ENCODE peak calls at places on chromosomes 5 and 9, in seven cellular contexts. I is T-cell; M is cardiac fibroblast; A is activated naive CD8-positive, alpha-beta T cell treated with anti-CD3 and anti-CD28 coated beads for 36 hours; B is NCI-H1092; W is GM19239; D is NCI-H345. R is an unnamed sample.

GRCh38 chr5:141945511-141946024 is 12.4 kb downstream of the PCDH12 start:
- DNase-seq in I (no peak), M (no peak), A (no peak), B (no peak), W (no peak), D (no peak), R (no peak)

GRCh38 chr5:62144395-62145022 is 161.5 kb upstream of the KIF2A start:
- DNase-seq in I (no peak), M (peak; percentile 7), A (no peak), B (peak; percentile 20), W (no peak), D (peak; percentile 54), R (peak; percentile 97)

GRCh38 chr5:107806705-107807104 is 136.0 kb upstream of the EFNA5 start:
- DNase-seq in I (no peak), M (no peak), A (no peak), B (no peak), W (no peak), D (no peak), R (peak; percentile 86)

GRCh38 chr9:16559418-16560188 is 310.9 kb downstream of the BNC2 start:
- DNase-seq in I (no peak), M (no peak), A (no peak), B (peak; percentile 86), W (no peak), D (no peak), R (peak; percentile 55)

GRCh38 chr9:78393932-78394331 is 97.0 kb downstream of the PSAT1 start:
- DNase-seq in I (no peak), M (no peak), A (no peak), B (no peak), W (no peak), D (no peak), R (no peak)

GRCh38 chr9:112550531-112550930 is 63.9 kb downstream of the KIAA1958 start:
- DNase-seq in I (no peak), M (no peak), A (no peak), B (no peak), W (no peak), D (no peak), R (no peak)

GRCh38 chr5:133926960-133927615 is 41.3 kb downstream of the C5orf15 start:
- DNase-seq in I (no peak), M (no peak), A (no peak), B (no peak), W (no peak), D (peak; percentile 30), R (peak; percentile 89)

GRCh38 chr5:64625678-64626077 is 64.6 kb upstream of the SHISAL2B start:
- DNase-seq in I (no peak), M (peak; percentile 65), A (no peak), B (no peak), W (no peak), D (no peak), R (peak; percentile 15)

GRCh38 chr5:109412981-109413402 is 3.2 kb upstream of the PJA2 start:
- DNase-seq in I (no peak), M (no peak), A (no peak), B (no peak), W (no peak), D (no peak), R (no peak)

GRCh38 chr9:99057665-99058625 is 47.0 kb upstream of the TGFBR1 start:
- DNase-seq in I (peak; percentile 77), M (peak; percentile 64), A (peak; percentile 77), B (no peak), W (peak; percentile 55), D (no peak), R (no peak)

GRCh38 chr5:68173007-68173406 is 42.5 kb upstream of the PIK3R1 start:
- DNase-seq in I (no peak), M (peak; percentile 8), A (no peak), B (no peak), W (no peak), D (no peak), R (no peak)

GRCh38 chr5:52859619-52860018 is 71.9 kb downstream of the ITGA1 start:
- DNase-seq in I (no peak), M (peak; percentile 90), A (no peak), B (no peak), W (no peak), D (no peak), R (no peak)

GRCh38 chr5:169703803-169704202 is 66.7 kb downstream of the DOCK2 start:
- DNase-seq in I (no peak), M (no peak), A (no peak), B (no peak), W (no peak), D (no peak), R (no peak)

GRCh38 chr9:89154218-89154617 is 24.4 kb downstream of the SHC3 start:
- DNase-seq in I (no peak), M (no peak), A (peak; percentile 29), B (no peak), W (no peak), D (no peak), R (no peak)